ENCODE peak calls at places on chromosomes 2 and 18, in eight cellular contexts. H, X, Q, D, P, S, B and E are unnamed samples. For H3K4me1, the result is how much of the 10 kb centered on the place peaks cover.

GRCh38 chr18:54948350-54948837 is 10.9 kb downstream of the CCDC68 start:
- DNase-seq in P (no peak), D (no peak), H (no peak), S (peak), X (no peak), B (no peak), Q (no peak), E (no peak)

GRCh38 chr18:79796016-79796415 is 1.7 kb upstream of the KCNG2 start:
- DNase-seq in D (no peak), X (no peak), P (no peak), S (no peak), Q (no peak), H (peak), B (peak), E (no peak)

GRCh38 chr18:5424903-5425302 is 118.9 kb downstream of the EPB41L3 start:
- DNase-seq in Q (no peak), S (peak), X (no peak), P (peak), D (no peak), B (no peak), H (no peak), E (no peak)

GRCh38 chr2:171810409-171810993 is 83.5 kb downstream of the SLC25A12 start:
- DNase-seq in X (no peak), S (peak), P (no peak), Q (no peak), H (no peak), D (no peak), B (no peak), E (no peak)

GRCh38 chr2:110105608-110106467 is 9.8 kb downstream of the MALL start:
- DNase-seq in S (peak), B (peak), X (no peak), D (no peak), Q (peak), H (no peak), P (no peak), E (no peak)

GRCh38 chr2:86087936-86088850 is 17.5 kb downstream of the POLR1A start:
- DNase-seq in S (no peak), B (no peak), Q (no peak), H (no peak), P (no peak), D (no peak), X (no peak), E (no peak)

GRCh38 chr18:77103991-77104521 is 28.5 kb downstream of the MBP start:
- DNase-seq in S (no peak), P (no peak), X (no peak), B (no peak), D (no peak), H (no peak), Q (no peak), E (no peak)

GRCh38 chr2:6196461-6196860 is 504.3 kb downstream of the SOX11 start:
- DNase-seq in X (no peak), H (no peak), Q (no peak), S (no peak), P (no peak), D (no peak), B (no peak), E (no peak)

GRCh38 chr2:7977900-7978299 is 704.0 kb upstream of the ID2 start:
- DNase-seq in Q (no peak), S (no peak), D (no peak), P (no peak), X (no peak), B (no peak), H (no peak), E (no peak)

GRCh38 chr2:123451517-123451916 is 573.6 kb upstream of the CNTNAP5 start:
- DNase-seq in B (no peak), H (no peak), Q (no peak), D (no peak), S (no peak), X (no peak), P (no peak), E (no peak)

GRCh38 chr2:159908623-159909022 is 110.6 kb upstream of the CD302 start:
- DNase-seq in Q (no peak), X (no peak), H (no peak), P (no peak), S (no peak), B (no peak), D (no peak), E (no peak)

GRCh38 chr18:48959921-48960920 is 9.5 kb upstream of the SMAD7 start:
- DNase-seq in D (no peak), H (no peak), X (no peak), P (peak), S (peak), Q (no peak), B (peak), E (no peak)

DNA sequence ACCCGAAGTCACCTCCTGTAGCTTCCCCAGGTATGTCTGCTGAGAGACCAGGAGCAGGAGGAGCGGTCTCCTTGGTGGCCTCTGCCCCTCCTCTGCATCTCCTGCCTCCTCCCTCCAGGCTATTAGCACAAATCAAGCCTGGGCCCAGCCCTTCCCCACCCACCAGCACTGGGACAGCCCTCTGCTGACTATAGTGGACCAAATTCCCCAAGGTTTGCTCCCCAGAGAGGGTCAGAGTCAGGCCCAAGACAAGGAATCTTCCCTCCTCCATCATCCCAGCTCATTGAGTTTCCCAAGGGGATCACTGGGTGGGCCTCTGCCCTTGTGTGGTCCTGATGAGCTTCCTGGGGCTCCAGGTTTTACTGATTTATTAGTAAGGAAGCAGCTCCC is 62.1 kb downstream of the EMILIN2 start:
- DNase-seq in P (no peak), H (no peak), B (no peak), Q (no peak), D (no peak), S (no peak), X (no peak), E (no peak)
- H3K4me1 ChIP-seq in P (under half), H (under half), B (under half), Q (under half), D (under half), S (under half), X (under half), E (under half)

GRCh38 chr2:208980321-208980720 is 443.5 kb upstream of the MAP2 start:
- DNase-seq in Q (no peak), B (no peak), X (no peak), S (no peak), D (no peak), P (no peak), H (no peak), E (no peak)
- TF ChIP-seq CTCF in Q (no peak), B (no peak), X (no peak), S (no peak), D (no peak), P (no peak), H (no peak), E (no peak)

GRCh38 chr2:66813525-66813924 is 378.6 kb downstream of the MEIS1 start:
- DNase-seq in H (no peak), D (no peak), P (no peak), S (peak), B (no peak), Q (no peak), X (no peak), E (no peak)
- H3K4me1 ChIP-seq in H (under half), D (under half), P (under half), S (under half), B (under half), Q (under half), X (under half), E (under half)

DNA sequence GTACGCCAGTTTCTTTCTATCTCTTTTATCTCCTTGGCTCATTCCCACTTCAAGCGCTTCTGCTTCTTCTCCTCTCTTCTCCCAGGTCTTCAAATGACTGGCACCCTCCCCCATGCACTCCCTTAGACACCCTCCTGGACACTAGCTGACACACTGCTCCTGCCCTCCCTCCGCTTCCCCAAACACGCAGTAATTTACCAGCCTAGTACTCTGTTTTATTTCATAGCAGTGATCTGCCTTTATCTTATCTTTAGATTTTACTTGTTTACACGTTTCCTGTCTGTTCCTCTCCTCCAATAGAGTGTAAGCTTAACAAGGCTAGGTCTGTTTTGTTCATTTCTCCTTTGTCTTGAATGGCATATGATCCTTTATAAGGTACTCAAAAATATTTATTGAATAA is 93.9 kb downstream of the SCN3A start:
- DNase-seq in Q (no peak), D (no peak), B (no peak), P (no peak), S (no peak), X (no peak), H (no peak), E (no peak)
- TF ChIP-seq CTCF in Q (no peak), D (no peak), B (no peak), P (no peak), S (no peak), X (no peak), H (no peak), E (no peak)

DNA sequence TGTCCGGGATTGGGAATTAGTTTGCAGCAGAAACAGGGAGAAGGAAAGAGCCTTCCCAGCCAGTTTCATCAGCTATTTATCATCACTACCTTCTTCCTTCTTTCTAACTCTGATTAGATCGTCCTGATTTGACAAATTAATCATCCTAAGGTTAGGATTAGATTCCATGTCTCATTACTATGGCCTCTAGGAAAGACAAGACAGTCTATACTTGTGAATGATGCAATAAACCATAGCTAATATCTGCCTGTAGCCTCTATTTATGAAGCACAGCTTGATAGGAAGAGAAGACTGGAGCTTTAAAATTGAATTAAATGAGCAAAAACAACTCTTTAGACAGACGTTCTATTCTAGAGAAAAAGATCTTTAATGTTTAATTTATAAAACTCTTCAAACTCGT is 25.2 kb upstream of the FRZB start:
- DNase-seq in X (no peak), Q (no peak), B (no peak), P (no peak), H (no peak), D (no peak), S (no peak), E (no peak)
- H3K4me1 ChIP-seq in X (under half), Q (under half), B (under half), P (under half), H (under half), D (under half), S (under half), E (under half)

GRCh38 chr2:18752667-18753422 is 163.5 kb upstream of the NT5C1B start:
- DNase-seq in X (no peak), S (peak), P (no peak), Q (no peak), D (no peak), B (no peak), H (no peak), E (no peak)
- TF ChIP-seq CTCF in X (no peak), S (peak), P (no peak), Q (no peak), D (no peak), B (peak), H (no peak), E (no peak)

DNA sequence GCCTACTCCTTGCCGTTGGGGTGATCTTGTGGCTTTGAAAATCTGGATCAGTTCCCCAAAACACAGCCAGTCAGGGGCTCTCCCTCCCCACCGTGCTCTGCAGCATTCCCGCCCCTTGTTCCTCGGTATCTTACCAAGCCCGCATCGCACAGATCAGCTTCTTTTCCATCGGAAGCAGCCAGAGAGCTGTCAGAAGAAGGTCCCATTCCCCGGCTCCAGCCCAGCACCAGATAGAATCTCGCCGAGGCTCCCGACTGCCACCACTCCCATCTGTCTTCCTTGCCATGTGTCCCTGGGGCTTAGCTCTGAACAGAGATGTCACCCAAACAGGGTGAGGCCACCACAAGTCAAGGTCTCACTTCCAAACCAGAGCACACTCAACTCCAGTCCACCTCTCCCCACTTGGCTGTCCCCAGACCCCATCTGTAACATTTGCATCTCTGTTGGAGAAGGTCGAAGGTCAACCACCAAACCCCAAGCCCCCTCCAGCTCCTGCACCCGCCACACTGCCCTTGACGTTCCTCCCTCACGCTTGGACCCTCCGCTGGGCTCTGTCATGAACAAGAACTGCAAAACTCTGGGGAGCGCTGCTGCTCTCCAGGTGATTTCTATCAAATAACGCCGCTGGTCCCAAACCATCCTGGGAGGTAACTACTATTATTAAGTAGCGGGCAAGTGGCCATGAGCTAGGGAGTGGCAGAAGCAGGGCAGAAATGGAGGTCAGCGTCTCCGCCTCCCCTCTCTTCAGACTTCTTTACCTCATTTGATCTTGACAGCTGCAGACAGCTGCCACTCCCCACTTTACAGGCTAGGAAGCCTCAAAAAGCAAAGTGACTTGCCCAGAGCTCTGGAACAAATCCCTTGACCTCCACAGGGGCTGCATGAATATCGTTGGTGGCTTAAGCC is 70.0 kb upstream of the TAF1B start:
- DNase-seq in H (no peak), B (peak), P (no peak), D (no peak), S (no peak), X (no peak), Q (no peak), E (no peak)
- H3K4me1 ChIP-seq in H (under half), B (under half), P (under half), D (under half), S (under half), X (under half), Q (under half), E (under half)